ENCODE peak calls at places on chromosomes 11 and 22, in six cellular contexts. I is PC-3; W is GM23338; O is IMR-90; E is CD4-positive, alpha-beta T cell; Y is stomach. R is an unnamed sample.

GRCh38 chr22:28629420-28630184 is 50.0 kb downstream of the TTC28 start:
- DNase-seq in Y (no peak), I (no peak), O (peak), E (no peak), W (peak), R (no peak)

GRCh38 chr22:29031236-29031982 is 30.2 kb downstream of the C22orf31 start:
- DNase-seq in W (peak), O (peak), Y (peak), E (no peak), I (peak), R (peak)

GRCh38 chr11:79514695-79515094 is 73.9 kb upstream of the TENM4 start:
- DNase-seq in E (no peak), O (no peak), I (no peak), Y (no peak), W (no peak), R (no peak)

GRCh38 chr11:44030276-44030932 is 17.4 kb upstream of the ACCSL start:
- DNase-seq in W (peak), Y (no peak), E (no peak), I (no peak), O (peak), R (no peak)

GRCh38 chr11:11010624-11011127 is 152.8 kb upstream of the ZBED5 start:
- DNase-seq in O (peak), W (peak), E (no peak), Y (peak), I (peak), R (no peak)

GRCh38 chr11:43866520-43866919 is 14.1 kb upstream of the ALKBH3 start:
- DNase-seq in I (no peak), W (no peak), O (peak), E (no peak), Y (no peak), R (no peak)

GRCh38 chr11:116217006-116217405 is 555.8 kb downstream of the BUD13 start:
- DNase-seq in Y (no peak), I (peak), E (no peak), W (peak), O (peak), R (no peak)

GRCh38 chr11:47148903-47149535 is 27.7 kb downstream of the ARFGAP2 start:
- DNase-seq in Y (peak), E (no peak), O (peak), I (no peak), W (no peak), R (no peak)

GRCh38 chr22:38715176-38715764 is 9.5 kb downstream of the GTPBP1 start:
- DNase-seq in W (no peak), Y (no peak), E (no peak), O (no peak), I (no peak), R (no peak)

GRCh38 chr11:77035580-77035979 is 1.4 kb downstream of the B3GNT6 start:
- DNase-seq in Y (peak), E (no peak), O (no peak), W (no peak), I (peak), R (no peak)

GRCh38 chr22:46551996-46552395 is 14.6 kb upstream of the CELSR1 start:
- DNase-seq in E (no peak), W (no peak), Y (no peak), I (no peak), O (no peak), R (no peak)

GRCh38 chr11:117807482-117808272 is 10.7 kb upstream of the DSCAML1 start:
- DNase-seq in Y (peak), W (peak), O (peak), I (peak), E (peak), R (peak)

GRCh38 chr22:33921576-33922181 is 1.4 kb upstream of the LARGE1 start:
- DNase-seq in W (peak), E (peak), Y (peak), O (peak), I (no peak), R (peak)

GRCh38 chr11:70568504-70569172 is 170.3 kb downstream of the CTTN start:
- DNase-seq in Y (no peak), O (peak), E (no peak), I (no peak), W (peak), R (no peak)

GRCh38 chr11:111624602-111625001 is 22.4 kb downstream of the SIK2 start:
- DNase-seq in Y (no peak), W (no peak), O (peak), I (no peak), E (no peak), R (no peak)

GRCh38 chr11:2325719-2326118 is 23.9 kb downstream of the TSPAN32 start:
- DNase-seq in E (no peak), I (peak), W (no peak), O (peak), Y (no peak), R (no peak)

GRCh38 chr11:64152841-64153691 is 12.8 kb downstream of the MACROD1 start:
- DNase-seq in O (peak), E (peak), Y (peak), W (peak), I (peak), R (peak)

GRCh38 chr22:29727248-29727551 is 7.4 kb downstream of the CABP7 start:
- DNase-seq in I (no peak), O (peak), Y (peak), W (peak), E (no peak), R (peak)

GRCh38 chr22:30222321-30222720 is 24.2 kb downstream of the LIF start:
- DNase-seq in E (no peak), I (no peak), Y (no peak), W (no peak), O (no peak), R (no peak)

GRCh38 chr11:66172146-66172545 is 96.3 kb upstream of the RAB1B start:
- DNase-seq in Y (no peak), O (peak), I (no peak), W (no peak), E (no peak), R (no peak)

GRCh38 chr22:17836977-17837742 is 62.9 kb upstream of the BID start:
- DNase-seq in Y (peak), O (no peak), E (no peak), W (peak), I (no peak), R (no peak)

GRCh38 chr11:69504576-69505420 is 23.3 kb downstream of the LINC01488 start:
- DNase-seq in W (no peak), E (no peak), I (no peak), O (no peak), Y (no peak), R (no peak)

GRCh38 chr11:14418801-14419417 is 59.9 kb upstream of the RRAS2 start:
- DNase-seq in O (peak), Y (no peak), E (no peak), I (peak), W (peak), R (peak)
- TF ChIP-seq CTCF in O (peak), Y (peak), E (no peak), I (peak), W (peak), R (peak)

DNA sequence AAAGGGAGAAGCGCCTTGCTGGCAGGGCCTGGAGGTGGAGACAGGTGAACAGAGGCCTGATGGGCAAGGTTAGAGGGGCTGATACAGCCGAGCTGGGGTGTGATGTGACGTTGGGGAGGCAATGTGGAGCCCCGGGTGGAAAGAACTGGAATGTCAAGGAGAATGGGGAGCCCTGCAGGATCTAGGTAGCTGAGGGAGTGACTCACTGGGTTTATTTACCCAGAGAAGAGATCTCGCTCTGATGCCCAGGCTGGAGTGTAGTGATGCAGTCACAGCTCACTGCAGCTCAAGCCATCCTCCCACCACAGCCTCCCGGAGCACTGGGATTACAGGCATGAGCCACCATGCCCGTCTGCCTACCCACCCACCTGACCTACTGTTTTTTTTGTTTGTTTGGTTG is 1.9 kb upstream of the CYB5R3 start:
- DNase-seq in Y (no peak), W (peak), E (no peak), I (peak), O (peak), R (no peak)
- TF ChIP-seq CTCF in Y (no peak), W (no peak), E (no peak), I (no peak), O (no peak), R (no peak)

GRCh38 chr11:35285471-35285870 is 133.9 kb downstream of the SLC1A2 start:
- DNase-seq in O (no peak), Y (no peak), I (no peak), W (no peak), E (no peak), R (no peak)

GRCh38 chr11:35286156-35286555 is 133.2 kb downstream of the SLC1A2 start:
- DNase-seq in E (no peak), W (no peak), Y (no peak), O (no peak), I (no peak), R (no peak)

GRCh38 chr11:35280727-35281126 is 138.6 kb downstream of the SLC1A2 start:
- DNase-seq in Y (no peak), E (no peak), O (no peak), W (no peak), I (no peak), R (no peak)

GRCh38 chr11:35281169-35281591 is 138.2 kb downstream of the SLC1A2 start:
- DNase-seq in Y (no peak), I (no peak), E (no peak), O (no peak), W (no peak), R (no peak)

GRCh38 chr11:35282226-35282882 is 137.0 kb downstream of the SLC1A2 start:
- DNase-seq in O (peak), I (no peak), Y (no peak), W (no peak), E (no peak), R (no peak)
- TF ChIP-seq CTCF in O (no peak), I (no peak), Y (no peak), W (no peak), E (no peak), R (no peak)

GRCh38 chr22:19943665-19944026 is 2.0 kb upstream of the TXNRD2 start:
- DNase-seq in E (no peak), I (no peak), Y (no peak), O (peak), W (peak), R (no peak)
- TF ChIP-seq CTCF in E (no peak), I (no peak), Y (no peak), O (peak), W (no peak), R (no peak)

DNA sequence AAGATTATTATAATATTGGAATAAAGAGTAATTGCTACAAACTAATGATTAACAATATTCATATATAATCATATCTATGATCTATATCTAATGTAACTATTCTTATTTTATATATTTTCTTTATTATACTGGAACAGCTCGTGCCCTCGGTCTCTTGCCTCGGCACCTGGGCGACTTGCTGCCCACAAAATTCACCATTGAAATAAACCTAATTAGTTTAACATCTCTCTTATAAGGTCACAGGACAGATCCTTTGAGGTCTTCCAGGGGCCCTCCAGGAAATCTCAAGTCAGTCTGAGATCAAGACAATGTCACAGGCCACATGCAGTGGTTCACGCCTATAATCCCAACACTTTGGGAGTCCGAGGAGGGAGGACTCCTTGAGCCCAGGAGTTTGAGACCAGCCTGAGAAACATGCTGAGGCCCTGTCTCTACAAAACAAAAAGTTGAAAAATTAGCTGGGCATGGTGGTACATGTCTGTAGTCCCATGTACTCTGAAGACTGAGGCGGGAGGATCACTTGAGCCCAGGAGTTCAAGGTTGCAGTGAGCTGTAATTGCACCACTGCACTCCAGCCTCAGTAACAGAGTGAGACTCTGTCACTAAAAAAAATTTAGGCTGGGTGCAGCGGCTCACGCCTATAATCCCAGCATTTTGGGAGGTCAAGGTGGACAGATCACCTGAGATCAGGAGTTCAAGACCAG is 6.6 kb upstream of the TXNRD2 start:
- DNase-seq in Y (no peak), O (no peak), E (no peak), I (no peak), W (no peak), R (no peak)
- TF ChIP-seq CTCF in Y (no peak), O (no peak), E (peak), I (no peak), W (no peak), R (no peak)

GRCh38 chr11:74170694-74171629 is at the start of the genes C2CD3 and PPME1:
- DNase-seq in I (peak), O (peak), E (peak), Y (peak), W (peak), R (peak)
- TF ChIP-seq CTCF in I (peak), O (peak), E (peak), Y (peak), W (no peak), R (no peak)

R was measured in GM13976.